ENCODE peak calls at places on chromosome 6, in six cellular contexts. One of them, this sample, is unnamed.

GRCh38 chr6:35388772-35389352 is 46.5 kb downstream of the PPARD start:
- DNase-seq in mesenchymal stem cell: no peak
- DNase-seq in trophoblast cell: peak; percentile 67
- DNase-seq in neuronal stem cell: no peak
- DNase-seq in H1: no peak
- DNase-seq in IMR-90: no peak
- DNase-seq in this sample: no peak

GRCh38 chr6:55794136-55794812 is 81.1 kb downstream of the BMP5 start:
- DNase-seq in mesenchymal stem cell: peak; percentile 69
- DNase-seq in H1: no peak
- DNase-seq in trophoblast cell: no peak
- DNase-seq in neuronal stem cell: no peak
- DNase-seq in IMR-90: peak; percentile 70
- DNase-seq in this sample: no peak

GRCh38 chr6:31400467-31401289 is 2.7 kb upstream of the MICA start:
- DNase-seq in IMR-90: peak; percentile 34
- DNase-seq in mesenchymal stem cell: peak; percentile 82
- DNase-seq in trophoblast cell: peak; percentile 16
- DNase-seq in H1: no peak
- DNase-seq in neuronal stem cell: peak; percentile 30
- DNase-seq in this sample: peak; percentile 68

GRCh38 chr6:133114973-133115372 is 126.2 kb upstream of the EYA4 start:
- DNase-seq in trophoblast cell: no peak
- DNase-seq in IMR-90: peak; percentile 18
- DNase-seq in H1: no peak
- DNase-seq in mesenchymal stem cell: no peak
- DNase-seq in neuronal stem cell: no peak
- DNase-seq in this sample: no peak

GRCh38 chr6:91705646-91706045 is 1118.8 kb upstream of the MAP3K7 start:
- DNase-seq in trophoblast cell: no peak
- DNase-seq in IMR-90: no peak
- DNase-seq in neuronal stem cell: no peak
- DNase-seq in mesenchymal stem cell: no peak
- DNase-seq in H1: no peak
- DNase-seq in this sample: no peak

GRCh38 chr6:33737267-33738026 is 9.3 kb downstream of the IP6K3 start:
- DNase-seq in mesenchymal stem cell: no peak
- DNase-seq in trophoblast cell: no peak
- DNase-seq in H1: no peak
- DNase-seq in neuronal stem cell: no peak
- DNase-seq in IMR-90: no peak
- DNase-seq in this sample: no peak

GRCh38 chr6:113513086-113513485 is 344.1 kb upstream of the MARCKS start:
- DNase-seq in trophoblast cell: no peak
- DNase-seq in mesenchymal stem cell: no peak
- DNase-seq in H1: no peak
- DNase-seq in IMR-90: no peak
- DNase-seq in neuronal stem cell: no peak
- DNase-seq in this sample: no peak

GRCh38 chr6:14873132-14873531 is 372.7 kb upstream of the JARID2 start:
- DNase-seq in H1: no peak
- DNase-seq in IMR-90: no peak
- DNase-seq in neuronal stem cell: no peak
- DNase-seq in trophoblast cell: no peak
- DNase-seq in mesenchymal stem cell: no peak
- DNase-seq in this sample: no peak

GRCh38 chr6:11497881-11498280 is 39.7 kb upstream of the TMEM170B start:
- DNase-seq in IMR-90: no peak
- DNase-seq in trophoblast cell: no peak
- DNase-seq in H1: no peak
- DNase-seq in mesenchymal stem cell: no peak
- DNase-seq in neuronal stem cell: no peak
- DNase-seq in this sample: no peak

GRCh38 chr6:64266351-64266821 is 630.8 kb downstream of the PHF3 start:
- DNase-seq in H1: no peak
- DNase-seq in mesenchymal stem cell: no peak
- DNase-seq in IMR-90: no peak
- DNase-seq in trophoblast cell: no peak
- DNase-seq in neuronal stem cell: no peak
- DNase-seq in this sample: no peak

GRCh38 chr6:64270083-64270482 is 634.5 kb downstream of the PHF3 start:
- DNase-seq in neuronal stem cell: no peak
- DNase-seq in mesenchymal stem cell: no peak
- DNase-seq in H1: no peak
- DNase-seq in IMR-90: peak; percentile 70
- DNase-seq in trophoblast cell: no peak
- DNase-seq in this sample: no peak
- H4K91ac ChIP-seq in neuronal stem cell: no peak overlapping the region
- H4K91ac ChIP-seq in mesenchymal stem cell: no peak overlapping the region
- H4K91ac ChIP-seq in H1: no peak overlapping the region
- H4K91ac ChIP-seq in IMR-90: no peak overlapping the region
- H4K91ac ChIP-seq in trophoblast cell: no peak overlapping the region
- H4K91ac ChIP-seq in this sample: no peak overlapping the region

GRCh38 chr6:48541669-48542068 is 430.7 kb upstream of the PTCHD4 start:
- DNase-seq in IMR-90: no peak
- DNase-seq in mesenchymal stem cell: no peak
- DNase-seq in trophoblast cell: no peak
- DNase-seq in neuronal stem cell: no peak
- DNase-seq in H1: no peak
- DNase-seq in this sample: no peak
- H3K4me2 ChIP-seq in IMR-90: no peak overlapping the region
- H3K4me2 ChIP-seq in mesenchymal stem cell: no peak overlapping the region
- H3K4me2 ChIP-seq in trophoblast cell: no peak overlapping the region
- H3K4me2 ChIP-seq in neuronal stem cell: no peak overlapping the region
- H3K4me2 ChIP-seq in H1: no peak overlapping the region
- H3K4me2 ChIP-seq in this sample: no peak overlapping the region

GRCh38 chr6:39880521-39881048 is 53.7 kb downstream of the MOCS1 start:
- DNase-seq in H1: no peak
- DNase-seq in neuronal stem cell: no peak
- DNase-seq in trophoblast cell: no peak
- DNase-seq in mesenchymal stem cell: no peak
- DNase-seq in IMR-90: no peak
- DNase-seq in this sample: no peak
- H2BK5ac ChIP-seq in H1: no peak overlapping the region
- H2BK5ac ChIP-seq in neuronal stem cell: no peak overlapping the region
- H2BK5ac ChIP-seq in trophoblast cell: no peak overlapping the region
- H2BK5ac ChIP-seq in mesenchymal stem cell: no peak overlapping the region
- H2BK5ac ChIP-seq in IMR-90: no peak overlapping the region
- H2BK5ac ChIP-seq in this sample: no peak overlapping the region

GRCh38 chr6:19013011-19013410 is 625.9 kb downstream of the RNF144B start:
- DNase-seq in mesenchymal stem cell: no peak
- DNase-seq in neuronal stem cell: no peak
- DNase-seq in IMR-90: no peak
- DNase-seq in trophoblast cell: no peak
- DNase-seq in H1: no peak
- DNase-seq in this sample: no peak
- H4K91ac ChIP-seq in mesenchymal stem cell: no peak overlapping the region
- H4K91ac ChIP-seq in neuronal stem cell: no peak overlapping the region
- H4K91ac ChIP-seq in IMR-90: no peak overlapping the region
- H4K91ac ChIP-seq in trophoblast cell: no peak overlapping the region
- H4K91ac ChIP-seq in H1: no peak overlapping the region
- H4K91ac ChIP-seq in this sample: no peak overlapping the region

GRCh38 chr6:124310139-124310538 is 506.5 kb downstream of the NKAIN2 start:
- DNase-seq in neuronal stem cell: no peak
- DNase-seq in mesenchymal stem cell: no peak
- DNase-seq in IMR-90: no peak
- DNase-seq in H1: no peak
- DNase-seq in trophoblast cell: no peak
- DNase-seq in this sample: no peak
- H3K4me2 ChIP-seq in neuronal stem cell: no peak overlapping the region
- H3K4me2 ChIP-seq in mesenchymal stem cell: no peak overlapping the region
- H3K4me2 ChIP-seq in IMR-90: no peak overlapping the region
- H3K4me2 ChIP-seq in H1: no peak overlapping the region
- H3K4me2 ChIP-seq in trophoblast cell: no peak overlapping the region
- H3K4me2 ChIP-seq in this sample: no peak overlapping the region

GRCh38 chr6:41894366-41895299 is 542 bp downstream of the USP49 start:
- DNase-seq in IMR-90: no peak
- DNase-seq in neuronal stem cell: no peak
- DNase-seq in H1: no peak
- DNase-seq in trophoblast cell: peak; percentile 3
- DNase-seq in mesenchymal stem cell: peak; percentile 33
- DNase-seq in this sample: peak; percentile 31
- H2BK5ac ChIP-seq in IMR-90: no peak overlapping the region
- H2BK5ac ChIP-seq in neuronal stem cell: peak overlapping the region; percentile 67
- H2BK5ac ChIP-seq in H1: peak overlapping the region; percentile 48
- H2BK5ac ChIP-seq in trophoblast cell: no peak overlapping the region
- H2BK5ac ChIP-seq in mesenchymal stem cell: no peak overlapping the region
- H2BK5ac ChIP-seq in this sample: no peak overlapping the region

GRCh38 chr6:7251861-7252260 is 61.1 kb downstream of the SSR1 start:
- DNase-seq in trophoblast cell: no peak
- DNase-seq in mesenchymal stem cell: no peak
- DNase-seq in neuronal stem cell: no peak
- DNase-seq in IMR-90: no peak
- DNase-seq in H1: no peak
- DNase-seq in this sample: no peak

GRCh38 chr6:7249391-7249790 is 63.6 kb downstream of the SSR1 start:
- DNase-seq in IMR-90: peak; percentile 16
- DNase-seq in H1: no peak
- DNase-seq in trophoblast cell: no peak
- DNase-seq in mesenchymal stem cell: no peak
- DNase-seq in neuronal stem cell: no peak
- DNase-seq in this sample: no peak

GRCh38 chr6:7250812-7251211 is 62.2 kb downstream of the SSR1 start:
- DNase-seq in mesenchymal stem cell: no peak
- DNase-seq in neuronal stem cell: no peak
- DNase-seq in IMR-90: no peak
- DNase-seq in trophoblast cell: no peak
- DNase-seq in H1: no peak
- DNase-seq in this sample: no peak

GRCh38 chr6:7247828-7248227 is 65.2 kb downstream of the SSR1 start:
- DNase-seq in IMR-90: no peak
- DNase-seq in trophoblast cell: no peak
- DNase-seq in H1: no peak
- DNase-seq in neuronal stem cell: no peak
- DNase-seq in mesenchymal stem cell: no peak
- DNase-seq in this sample: no peak

DNA sequence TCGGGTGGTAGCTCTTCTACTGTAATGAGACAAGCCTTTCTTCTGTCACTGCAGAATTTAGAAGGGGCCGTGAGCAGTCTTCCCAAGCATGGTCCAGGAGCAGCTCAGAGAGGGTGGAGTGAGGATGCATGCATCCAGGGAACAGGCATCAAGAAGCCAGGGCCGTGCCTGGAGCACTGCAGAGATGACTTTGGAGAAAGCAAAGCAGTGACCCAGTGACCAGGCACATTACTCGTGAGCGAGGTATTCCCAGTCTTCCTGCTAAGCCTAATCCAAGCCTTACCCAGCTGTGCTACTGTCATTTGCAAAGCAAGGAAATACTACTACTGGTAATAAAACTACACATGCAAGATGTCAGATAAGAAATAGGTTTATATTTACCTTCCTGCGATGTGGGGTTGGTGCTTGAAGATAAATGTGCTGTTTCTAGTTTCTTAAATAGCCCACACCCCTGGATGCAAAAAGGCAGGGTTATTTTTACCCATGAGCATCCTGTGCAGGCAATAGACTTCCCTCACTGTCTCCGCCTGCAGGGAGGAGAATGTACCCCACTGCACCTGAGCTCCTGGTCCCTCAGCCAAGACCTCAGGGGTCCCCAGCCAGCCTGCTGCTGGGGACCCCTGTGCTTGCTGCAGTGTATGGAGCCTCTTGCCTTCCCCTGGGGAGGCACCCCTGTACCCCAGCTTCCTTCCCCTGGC is 62.9 kb downstream of the SSR1 start:
- DNase-seq in mesenchymal stem cell: no peak
- DNase-seq in trophoblast cell: no peak
- DNase-seq in neuronal stem cell: no peak
- DNase-seq in IMR-90: peak; percentile 59
- DNase-seq in H1: no peak
- DNase-seq in this sample: no peak
- H4K91ac ChIP-seq in mesenchymal stem cell: no peak overlapping the region
- H4K91ac ChIP-seq in trophoblast cell: no peak overlapping the region
- H4K91ac ChIP-seq in neuronal stem cell: no peak overlapping the region
- H4K91ac ChIP-seq in IMR-90: no peak overlapping the region
- H4K91ac ChIP-seq in H1: no peak overlapping the region
- H4K91ac ChIP-seq in this sample: no peak overlapping the region

DNA sequence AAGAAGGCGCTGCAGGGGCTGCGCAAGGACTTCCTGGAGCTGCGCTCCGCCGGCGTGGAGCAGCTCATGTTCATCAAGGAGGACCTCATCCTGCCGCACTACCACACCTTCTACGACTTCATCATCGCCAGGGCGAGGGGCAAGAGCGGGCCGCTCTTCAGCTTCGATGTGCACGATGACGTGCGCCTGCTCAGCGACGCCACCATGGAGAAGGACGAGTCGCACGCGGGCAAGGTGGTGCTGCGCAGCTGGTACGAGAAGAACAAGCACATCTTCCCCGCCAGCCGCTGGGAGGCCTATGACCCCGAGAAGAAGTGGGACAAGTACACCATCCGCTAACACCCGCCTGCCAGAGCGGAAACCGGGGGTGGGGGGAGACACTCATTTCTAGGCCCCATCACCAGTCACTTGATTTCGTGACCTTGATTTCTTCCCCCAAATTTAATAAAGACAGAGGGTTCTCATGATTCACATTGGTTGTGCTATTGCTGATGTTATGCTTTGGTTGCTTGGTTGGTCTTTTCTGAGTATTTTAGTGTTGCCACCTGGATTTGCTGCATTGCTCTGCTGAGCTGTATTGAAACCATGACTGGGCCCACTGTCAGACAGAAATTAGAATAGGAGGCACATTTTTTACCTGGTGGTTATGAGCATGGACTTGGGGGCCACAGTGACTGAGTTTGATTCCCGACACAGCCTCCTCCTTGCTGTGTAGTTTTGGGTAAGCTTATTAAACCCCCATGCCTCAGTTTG is 1.5 kb downstream of the FAM50B start:
- DNase-seq in trophoblast cell: no peak
- DNase-seq in mesenchymal stem cell: no peak
- DNase-seq in neuronal stem cell: no peak
- DNase-seq in IMR-90: no peak
- DNase-seq in H1: no peak
- DNase-seq in this sample: no peak
- H3K4me2 ChIP-seq in trophoblast cell: no peak overlapping the region
- H3K4me2 ChIP-seq in mesenchymal stem cell: no peak overlapping the region
- H3K4me2 ChIP-seq in neuronal stem cell: no peak overlapping the region
- H3K4me2 ChIP-seq in IMR-90: no peak overlapping the region
- H3K4me2 ChIP-seq in H1: no peak overlapping the region
- H3K4me2 ChIP-seq in this sample: no peak overlapping the region